ENCODE peak calls at places on chromosome 12, in seven cellular contexts. S is thoracic aorta, N is heart right ventricle, E is astrocyte of the spinal cord, H is esophagus squamous epithelium, O is PC-3, Y is adrenal gland. Q is an unnamed sample.

GRCh38 chr12:82359115-82359478 is 768 bp downstream of the METTL25 start:
- DNase-seq in S (no peak), H (no peak), E (no peak), O (no peak), N (peak), Y (no peak), Q (no peak)

GRCh38 chr12:83434600-83434999 is 747.9 kb downstream of the TMTC2 start:
- DNase-seq in S (no peak), O (peak), Y (no peak), N (no peak), H (no peak), E (peak), Q (no peak)

GRCh38 chr12:51388066-51388799 is 3.0 kb downstream of the GALNT6 start:
- DNase-seq in S (no peak), H (no peak), O (peak), Y (peak), E (no peak), N (no peak), Q (no peak)

GRCh38 chr12:55019784-55020183 is at the start of gene NEUROD4:
- DNase-seq in H (no peak), S (no peak), Y (peak), N (no peak), E (peak), O (peak), Q (peak)

GRCh38 chr12:132229926-132230325 is 85.7 kb downstream of the NOC4L start:
- DNase-seq in N (no peak), Y (no peak), E (no peak), H (no peak), S (no peak), O (no peak), Q (no peak)

GRCh38 chr12:32039917-32040575 is 66.6 kb upstream of the BICD1 start:
- DNase-seq in E (no peak), H (no peak), Y (no peak), S (no peak), O (no peak), N (no peak), Q (no peak)

GRCh38 chr12:111838353-111838752 is 3.7 kb upstream of the MAPKAPK5 start:
- DNase-seq in S (no peak), H (no peak), E (no peak), N (no peak), Y (no peak), O (no peak), Q (no peak)

GRCh38 chr12:57069522-57069921 is 9.1 kb downstream of the NEMP1 start:
- DNase-seq in E (peak), O (peak), Y (peak), S (no peak), H (no peak), N (no peak), Q (peak)

GRCh38 chr12:88570103-88570502 is 10.2 kb downstream of the KITLG start:
- DNase-seq in Y (no peak), O (no peak), S (no peak), E (peak), H (no peak), N (no peak), Q (peak)

GRCh38 chr12:3976351-3976938 is 103.2 kb upstream of the PARP11 start:
- DNase-seq in S (no peak), H (no peak), E (no peak), N (no peak), O (no peak), Y (no peak), Q (no peak)

GRCh38 chr12:102120886-102121285 is 903 bp downstream of the PARPBP start:
- DNase-seq in S (no peak), E (peak), Y (no peak), N (no peak), H (no peak), O (peak), Q (no peak)

GRCh38 chr12:93422050-93422449 is 19.7 kb downstream of the UBE2N start:
- DNase-seq in S (no peak), O (no peak), H (no peak), Y (no peak), E (no peak), N (no peak), Q (no peak)

GRCh38 chr12:121038861-121039654 is at the start of gene OASL:
- DNase-seq in H (no peak), O (peak), S (no peak), E (no peak), Y (peak), N (no peak), Q (peak)

GRCh38 chr12:121334513-121335343 is 17.5 kb downstream of the ANAPC5 start:
- DNase-seq in S (no peak), Y (peak), E (peak), H (no peak), N (no peak), O (peak), Q (peak)

GRCh38 chr12:40271981-40272664 is 47.3 kb downstream of the LRRK2 start:
- DNase-seq in H (no peak), Y (no peak), N (no peak), E (no peak), S (no peak), O (no peak), Q (no peak)

GRCh38 chr12:39435531-39435930 is 7.4 kb downstream of the KIF21A start:
- DNase-seq in S (no peak), Y (no peak), O (no peak), H (no peak), N (no peak), E (no peak), Q (no peak)

GRCh38 chr12:131855521-131856142 is 27.4 kb downstream of the MMP17 start:
- DNase-seq in O (peak), N (no peak), S (no peak), H (no peak), Y (no peak), E (no peak), Q (no peak)

GRCh38 chr12:25463521-25463920 is 89.6 kb downstream of the LMNTD1 start:
- DNase-seq in S (no peak), Y (no peak), H (no peak), N (no peak), E (no peak), O (no peak), Q (no peak)

GRCh38 chr12:31958601-31959000 is 614 bp upstream of the RESF1 start:
- DNase-seq in S (no peak), Y (no peak), E (no peak), O (no peak), N (no peak), H (no peak), Q (no peak)

GRCh38 chr12:10540776-10541205 is 35.1 kb downstream of the EIF2S3B start:
- DNase-seq in Y (no peak), N (no peak), S (no peak), H (no peak), O (peak), E (peak), Q (peak)

GRCh38 chr12:12070674-12071661 is at the start of gene BCL2L14:
- DNase-seq in Y (no peak), S (no peak), O (peak), H (no peak), E (no peak), N (no peak), Q (no peak)

GRCh38 chr12:127811988-127812387 is 455.0 kb upstream of the TMEM132C start:
- DNase-seq in Y (no peak), H (no peak), E (peak), S (no peak), O (no peak), N (peak), Q (peak)

GRCh38 chr12:52874573-52875435 is 26.0 kb upstream of the KRT78 start:
- DNase-seq in O (peak), S (no peak), E (no peak), N (no peak), H (no peak), Y (no peak), Q (no peak)

GRCh38 chr12:58419182-58419760 is 477.9 kb downstream of the ATP23 start:
- DNase-seq in N (no peak), E (no peak), H (no peak), Y (no peak), S (no peak), O (no peak), Q (no peak)

GRCh38 chr12:130014485-130014807 is 110.6 kb upstream of the TMEM132D start:
- DNase-seq in N (no peak), E (no peak), Y (no peak), O (no peak), H (no peak), S (no peak), Q (no peak)

GRCh38 chr12:45369065-45369464 is 153.2 kb downstream of the ANO6 start:
- DNase-seq in N (no peak), O (peak), H (no peak), Y (no peak), S (no peak), E (peak), Q (peak)

GRCh38 chr12:143964-144649 is 69.8 kb downstream of the SLC6A12 start:
- DNase-seq in Y (no peak), S (no peak), H (no peak), N (no peak), O (peak), E (peak), Q (no peak)

GRCh38 chr12:4353785-4354208 is 25.7 kb downstream of the FGF23 start:
- DNase-seq in H (no peak), Y (no peak), O (peak), E (peak), S (no peak), N (no peak), Q (no peak)

GRCh38 chr12:76863005-76863670 is 15.7 kb downstream of the CSRP2 start:
- DNase-seq in O (no peak), E (peak), N (no peak), Y (no peak), H (no peak), S (no peak), Q (peak)

GRCh38 chr12:53695148-53696138 is 19.6 kb upstream of the ATP5MC2 start:
- DNase-seq in O (peak), N (peak), H (no peak), E (peak), S (no peak), Y (no peak), Q (no peak)

GRCh38 chr12:21642707-21643389 is 14.8 kb downstream of the LDHB start:
- DNase-seq in H (no peak), S (no peak), E (no peak), Y (no peak), N (no peak), O (no peak), Q (no peak)

DNA sequence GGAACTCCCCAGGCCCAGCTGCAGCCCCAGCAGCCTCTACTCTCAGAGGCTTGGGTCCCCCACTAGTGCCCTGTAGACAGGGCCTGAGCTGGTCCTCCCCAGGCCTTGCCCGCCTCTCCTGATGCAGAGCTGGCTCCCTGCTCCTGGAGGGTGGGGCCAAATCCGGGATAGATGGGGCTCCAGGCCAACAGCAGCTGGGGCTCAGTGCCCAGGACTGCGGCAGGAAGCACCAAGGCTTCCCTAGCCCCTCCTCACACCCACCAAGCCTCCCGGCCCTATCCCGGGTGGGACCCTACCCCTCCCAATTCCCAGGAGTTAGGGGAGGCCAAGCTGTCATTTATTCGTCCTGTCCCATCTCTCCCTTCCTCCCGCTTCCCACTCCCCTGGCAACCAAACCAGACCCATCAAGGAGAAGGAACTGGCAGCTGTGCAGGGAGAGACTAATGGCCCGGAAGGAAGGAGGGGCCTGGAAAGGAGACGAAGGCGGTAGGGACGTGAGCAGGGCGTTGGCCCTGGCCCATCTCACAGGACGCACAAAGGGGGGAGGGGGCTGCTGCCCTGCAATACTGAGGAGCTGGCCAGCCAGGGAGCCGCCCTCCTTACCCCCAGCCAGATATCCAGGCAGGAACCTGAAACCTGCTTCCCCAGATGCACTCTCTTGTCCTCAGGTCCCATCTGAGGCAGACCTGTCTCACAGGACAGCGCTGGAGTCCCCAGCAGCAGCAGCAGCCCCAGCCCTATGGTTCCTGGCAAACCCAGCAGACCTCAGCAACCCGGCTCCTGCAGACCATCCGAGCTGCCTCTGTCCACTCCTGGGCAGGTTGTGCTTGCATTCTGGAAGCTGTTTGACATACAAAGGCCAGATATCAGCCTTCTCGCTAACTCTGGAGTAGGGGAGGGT is 1.6 kb upstream of the PRPH start:
- DNase-seq in O (no peak), H (no peak), Y (no peak), E (no peak), S (no peak), N (peak), Q (no peak)
- H3K4me3 ChIP-seq in O (no peak), H (peak), Y (no peak), E (no peak), S (peak), N (no peak), Q (no peak)

GRCh38 chr12:106918746-106919145 is 37.0 kb upstream of the TMEM263 start:
- DNase-seq in S (no peak), N (no peak), Y (no peak), E (peak), H (no peak), O (peak), Q (no peak)
- H3K4me3 ChIP-seq in S (no peak), N (no peak), Y (no peak), E (no peak), H (no peak), O (no peak), Q (no peak)

GRCh38 chr12:46522141-46522540 is 149.6 kb upstream of the SLC38A2 start:
- DNase-seq in Y (no peak), O (no peak), S (no peak), H (no peak), N (no peak), E (no peak), Q (no peak)

GRCh38 chr12:46523863-46524770 is 151.5 kb upstream of the SLC38A2 start:
- DNase-seq in S (peak), H (no peak), N (no peak), E (peak), Y (peak), O (peak), Q (peak)

GRCh38 chr12:46526231-46526630 is 153.7 kb upstream of the SLC38A2 start:
- DNase-seq in E (no peak), Y (no peak), H (no peak), N (no peak), O (no peak), S (no peak), Q (no peak)

GRCh38 chr12:46523446-46523845 is 150.9 kb upstream of the SLC38A2 start:
- DNase-seq in S (no peak), O (peak), Y (no peak), N (no peak), H (no peak), E (no peak), Q (no peak)

GRCh38 chr12:46524778-46525177 is 152.2 kb upstream of the SLC38A2 start:
- DNase-seq in E (peak), N (peak), S (peak), Y (peak), H (no peak), O (no peak), Q (peak)
- H3K4me3 ChIP-seq in E (no peak), N (no peak), S (no peak), Y (no peak), H (no peak), O (no peak), Q (no peak)

GRCh38 chr12:68809190-68810026 is 1.4 kb downstream of the MDM2 start:
- DNase-seq in H (no peak), Y (no peak), E (no peak), N (no peak), O (no peak), S (no peak), Q (no peak)
- H3K4me3 ChIP-seq in H (peak), Y (peak), E (peak), N (peak), O (peak), S (peak), Q (peak)

GRCh38 chr12:118375348-118375747 is 1.0 kb upstream of the SUDS3 start:
- DNase-seq in E (no peak), O (no peak), S (no peak), H (no peak), N (no peak), Y (no peak), Q (no peak)
- H3K4me3 ChIP-seq in E (no peak), O (peak), S (peak), H (no peak), N (peak), Y (no peak), Q (no peak)

GRCh38 chr12:46388427-46388992 is 15.9 kb upstream of the SLC38A2 start:
- DNase-seq in N (no peak), S (no peak), Y (no peak), H (no peak), O (peak), E (peak), Q (no peak)
- H3K4me3 ChIP-seq in N (no peak), S (no peak), Y (no peak), H (no peak), O (peak), E (no peak), Q (no peak)

GRCh38 chr12:14836336-14837210 is 6.8 kb downstream of the ART4 start:
- DNase-seq in H (no peak), S (no peak), O (peak), Y (peak), N (no peak), E (peak), Q (peak)
- H3K4me3 ChIP-seq in H (no peak), S (no peak), O (peak), Y (no peak), N (no peak), E (no peak), Q (no peak)

GRCh38 chr12:68793436-68793835 is 14.5 kb upstream of the MDM2 start:
- DNase-seq in Y (peak), S (no peak), H (no peak), E (no peak), O (no peak), N (no peak), Q (no peak)
- H3K4me3 ChIP-seq in Y (no peak), S (no peak), H (no peak), E (no peak), O (no peak), N (no peak), Q (no peak)

DNA sequence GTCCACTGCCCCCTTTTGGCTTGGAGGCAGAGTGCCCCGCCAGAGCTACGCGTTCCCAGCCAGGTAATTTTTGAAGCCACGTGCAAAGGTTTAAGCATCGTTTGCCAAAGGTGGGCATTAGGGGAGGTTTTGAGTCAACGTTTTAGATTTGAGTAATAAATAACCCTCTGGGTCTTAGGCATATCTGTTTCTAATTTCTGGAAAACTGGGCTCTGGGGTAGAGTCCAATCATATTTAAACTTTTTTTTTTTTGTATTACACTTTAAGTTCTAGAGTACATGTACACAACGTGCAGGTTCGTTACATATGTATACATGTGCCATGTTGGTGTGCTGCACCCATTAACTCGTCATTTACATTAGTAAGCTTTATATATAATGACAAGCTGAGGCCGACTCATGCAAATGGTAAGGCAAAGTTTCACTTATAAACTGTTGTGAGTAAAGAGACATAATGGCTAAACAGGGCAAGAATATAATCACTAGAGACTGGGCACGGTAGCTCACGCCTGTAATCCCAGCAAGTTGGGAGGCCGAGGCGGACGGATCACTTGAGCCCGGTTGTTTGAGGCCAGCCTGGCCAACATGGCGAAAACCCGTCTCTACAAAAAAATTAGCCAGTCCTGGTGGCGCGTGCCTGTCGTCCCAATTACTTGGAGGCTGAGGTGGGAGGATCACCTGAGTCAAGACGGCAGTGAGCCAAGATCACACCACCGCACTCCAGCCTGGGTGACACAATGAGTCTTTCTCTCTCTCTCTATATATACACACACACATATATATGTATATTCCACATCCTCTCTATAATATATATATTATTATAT is 491 bp upstream of the NR2C1 start:
- DNase-seq in O (no peak), Y (peak), H (no peak), N (no peak), S (no peak), E (no peak), Q (no peak)
- H3K4me3 ChIP-seq in O (peak), Y (no peak), H (peak), N (peak), S (peak), E (peak), Q (peak)

Q was measured in skeletal muscle cell.